ENCODE peak calls at places on chromosomes 16 and 17, in six cellular contexts. One of them, this sample, is unnamed.
A peak's percentile ranks its signal among the peaks of the same experiment; 100 is the strongest.

GRCh38 chr16:2783581-2784375 is 3.6 kb downstream of the PRSS33 start:
- DNase-seq in stimulated activated CD4-positive, alpha-beta T cell treated with anti-CD3 and anti-CD28 coated beads, Interleukin-1b, Interleukin-23, amount 100 ng/mL, for 48 hours: no peak
- DNase-seq in brain microvascular endothelial cell: no peak
- DNase-seq in mammary epithelial cell: no peak
- DNase-seq in HEK293T: no peak
- DNase-seq in left colon: no peak
- DNase-seq in this sample: no peak

GRCh38 chr17:71237903-71238538 is 882.8 kb upstream of the SOX9 start:
- DNase-seq in left colon: no peak
- DNase-seq in brain microvascular endothelial cell: peak; percentile 3
- DNase-seq in HEK293T: peak; percentile 28
- DNase-seq in stimulated activated CD4-positive, alpha-beta T cell treated with anti-CD3 and anti-CD28 coated beads, Interleukin-1b, Interleukin-23, amount 100 ng/mL, for 48 hours: no peak
- DNase-seq in mammary epithelial cell: peak; percentile 83
- DNase-seq in this sample: peak; percentile 35

GRCh38 chr17:63497708-63498483 is 21.0 kb downstream of the ACE start:
- DNase-seq in stimulated activated CD4-positive, alpha-beta T cell treated with anti-CD3 and anti-CD28 coated beads, Interleukin-1b, Interleukin-23, amount 100 ng/mL, for 48 hours: no peak
- DNase-seq in HEK293T: peak; percentile 25
- DNase-seq in mammary epithelial cell: no peak
- DNase-seq in brain microvascular endothelial cell: no peak
- DNase-seq in left colon: no peak
- DNase-seq in this sample: no peak

GRCh38 chr17:17088104-17088485 is 45.8 kb downstream of the MPRIP start:
- DNase-seq in HEK293T: no peak
- DNase-seq in stimulated activated CD4-positive, alpha-beta T cell treated with anti-CD3 and anti-CD28 coated beads, Interleukin-1b, Interleukin-23, amount 100 ng/mL, for 48 hours: no peak
- DNase-seq in brain microvascular endothelial cell: no peak
- DNase-seq in left colon: no peak
- DNase-seq in mammary epithelial cell: no peak
- DNase-seq in this sample: no peak

GRCh38 chr16:50261707-50262235 is 4.6 kb upstream of the ADCY7 start:
- DNase-seq in HEK293T: no peak
- DNase-seq in stimulated activated CD4-positive, alpha-beta T cell treated with anti-CD3 and anti-CD28 coated beads, Interleukin-1b, Interleukin-23, amount 100 ng/mL, for 48 hours: no peak
- DNase-seq in mammary epithelial cell: no peak
- DNase-seq in left colon: no peak
- DNase-seq in brain microvascular endothelial cell: no peak
- DNase-seq in this sample: no peak

GRCh38 chr17:71118039-71118438 is 948.7 kb downstream of the KCNJ2 start:
- DNase-seq in HEK293T: peak; percentile 28
- DNase-seq in mammary epithelial cell: peak; percentile 62
- DNase-seq in left colon: no peak
- DNase-seq in brain microvascular endothelial cell: no peak
- DNase-seq in stimulated activated CD4-positive, alpha-beta T cell treated with anti-CD3 and anti-CD28 coated beads, Interleukin-1b, Interleukin-23, amount 100 ng/mL, for 48 hours: no peak
- DNase-seq in this sample: no peak

GRCh38 chr17:72422505-72423285 is 301.9 kb downstream of the SOX9 start:
- DNase-seq in brain microvascular endothelial cell: peak; percentile 91
- DNase-seq in HEK293T: no peak
- DNase-seq in left colon: no peak
- DNase-seq in stimulated activated CD4-positive, alpha-beta T cell treated with anti-CD3 and anti-CD28 coated beads, Interleukin-1b, Interleukin-23, amount 100 ng/mL, for 48 hours: peak; percentile 46
- DNase-seq in mammary epithelial cell: peak; percentile 95
- DNase-seq in this sample: peak; percentile 99

GRCh38 chr17:4154201-4154600 is 11.2 kb downstream of the CYB5D2 start:
- DNase-seq in stimulated activated CD4-positive, alpha-beta T cell treated with anti-CD3 and anti-CD28 coated beads, Interleukin-1b, Interleukin-23, amount 100 ng/mL, for 48 hours: no peak
- DNase-seq in brain microvascular endothelial cell: no peak
- DNase-seq in mammary epithelial cell: no peak
- DNase-seq in left colon: no peak
- DNase-seq in HEK293T: no peak
- DNase-seq in this sample: no peak

GRCh38 chr16:27305839-27306442 is 7.8 kb upstream of the IL4R start:
- DNase-seq in left colon: no peak
- DNase-seq in stimulated activated CD4-positive, alpha-beta T cell treated with anti-CD3 and anti-CD28 coated beads, Interleukin-1b, Interleukin-23, amount 100 ng/mL, for 48 hours: no peak
- DNase-seq in HEK293T: no peak
- DNase-seq in brain microvascular endothelial cell: no peak
- DNase-seq in mammary epithelial cell: no peak
- DNase-seq in this sample: no peak

GRCh38 chr17:82440991-82441627 is 9.4 kb downstream of the CYBC1 start:
- DNase-seq in left colon: no peak
- DNase-seq in mammary epithelial cell: no peak
- DNase-seq in stimulated activated CD4-positive, alpha-beta T cell treated with anti-CD3 and anti-CD28 coated beads, Interleukin-1b, Interleukin-23, amount 100 ng/mL, for 48 hours: no peak
- DNase-seq in brain microvascular endothelial cell: no peak
- DNase-seq in HEK293T: no peak
- DNase-seq in this sample: no peak

GRCh38 chr16:88599092-88599733 is 29.0 kb downstream of the ZC3H18 start:
- DNase-seq in HEK293T: no peak
- DNase-seq in mammary epithelial cell: no peak
- DNase-seq in left colon: peak; percentile 59
- DNase-seq in brain microvascular endothelial cell: no peak
- DNase-seq in stimulated activated CD4-positive, alpha-beta T cell treated with anti-CD3 and anti-CD28 coated beads, Interleukin-1b, Interleukin-23, amount 100 ng/mL, for 48 hours: no peak
- DNase-seq in this sample: no peak

GRCh38 chr17:79114455-79115301 is 40.1 kb downstream of the ENGASE start:
- DNase-seq in left colon: peak; percentile 65
- DNase-seq in HEK293T: peak; percentile 46
- DNase-seq in stimulated activated CD4-positive, alpha-beta T cell treated with anti-CD3 and anti-CD28 coated beads, Interleukin-1b, Interleukin-23, amount 100 ng/mL, for 48 hours: no peak
- DNase-seq in mammary epithelial cell: peak; percentile 54
- DNase-seq in brain microvascular endothelial cell: no peak
- DNase-seq in this sample: peak; percentile 63

GRCh38 chr17:70098030-70098429 is 23.0 kb downstream of the KCNJ16 start:
- DNase-seq in stimulated activated CD4-positive, alpha-beta T cell treated with anti-CD3 and anti-CD28 coated beads, Interleukin-1b, Interleukin-23, amount 100 ng/mL, for 48 hours: no peak
- DNase-seq in left colon: no peak
- DNase-seq in brain microvascular endothelial cell: no peak
- DNase-seq in mammary epithelial cell: no peak
- DNase-seq in HEK293T: no peak
- DNase-seq in this sample: no peak

GRCh38 chr16:2398520-2398919 is 30.7 kb upstream of the CCNF start:
- DNase-seq in left colon: no peak
- DNase-seq in HEK293T: no peak
- DNase-seq in brain microvascular endothelial cell: no peak
- DNase-seq in mammary epithelial cell: no peak
- DNase-seq in stimulated activated CD4-positive, alpha-beta T cell treated with anti-CD3 and anti-CD28 coated beads, Interleukin-1b, Interleukin-23, amount 100 ng/mL, for 48 hours: no peak
- DNase-seq in this sample: no peak

GRCh38 chr16:88581033-88581432 is 10.8 kb downstream of the ZC3H18 start:
- DNase-seq in stimulated activated CD4-positive, alpha-beta T cell treated with anti-CD3 and anti-CD28 coated beads, Interleukin-1b, Interleukin-23, amount 100 ng/mL, for 48 hours: no peak
- DNase-seq in HEK293T: no peak
- DNase-seq in mammary epithelial cell: no peak
- DNase-seq in brain microvascular endothelial cell: no peak
- DNase-seq in left colon: no peak
- DNase-seq in this sample: no peak

GRCh38 chr16:87042551-87043272 is 274.5 kb downstream of the C16orf95 start:
- DNase-seq in HEK293T: no peak
- DNase-seq in brain microvascular endothelial cell: no peak
- DNase-seq in mammary epithelial cell: no peak
- DNase-seq in left colon: no peak
- DNase-seq in stimulated activated CD4-positive, alpha-beta T cell treated with anti-CD3 and anti-CD28 coated beads, Interleukin-1b, Interleukin-23, amount 100 ng/mL, for 48 hours: no peak
- DNase-seq in this sample: no peak

GRCh38 chr17:15213381-15214087 is 51.6 kb downstream of the PMP22 start:
- DNase-seq in HEK293T: no peak
- DNase-seq in left colon: no peak
- DNase-seq in brain microvascular endothelial cell: peak; percentile 26
- DNase-seq in mammary epithelial cell: no peak
- DNase-seq in stimulated activated CD4-positive, alpha-beta T cell treated with anti-CD3 and anti-CD28 coated beads, Interleukin-1b, Interleukin-23, amount 100 ng/mL, for 48 hours: no peak
- DNase-seq in this sample: no peak

GRCh38 chr16:81846105-81846504 is 67.0 kb downstream of the PLCG2 start:
- DNase-seq in stimulated activated CD4-positive, alpha-beta T cell treated with anti-CD3 and anti-CD28 coated beads, Interleukin-1b, Interleukin-23, amount 100 ng/mL, for 48 hours: no peak
- DNase-seq in brain microvascular endothelial cell: no peak
- DNase-seq in mammary epithelial cell: peak; percentile 32
- DNase-seq in left colon: no peak
- DNase-seq in HEK293T: no peak
- DNase-seq in this sample: peak; percentile 43

GRCh38 chr16:17994027-17994426 is 342.5 kb downstream of the NPIPA8 start:
- DNase-seq in HEK293T: no peak
- DNase-seq in brain microvascular endothelial cell: no peak
- DNase-seq in stimulated activated CD4-positive, alpha-beta T cell treated with anti-CD3 and anti-CD28 coated beads, Interleukin-1b, Interleukin-23, amount 100 ng/mL, for 48 hours: no peak
- DNase-seq in left colon: no peak
- DNase-seq in mammary epithelial cell: no peak
- DNase-seq in this sample: no peak

GRCh38 chr17:36877774-36878173 is 59.5 kb upstream of the LHX1 start:
- DNase-seq in HEK293T: no peak
- DNase-seq in mammary epithelial cell: no peak
- DNase-seq in brain microvascular endothelial cell: no peak
- DNase-seq in left colon: no peak
- DNase-seq in stimulated activated CD4-positive, alpha-beta T cell treated with anti-CD3 and anti-CD28 coated beads, Interleukin-1b, Interleukin-23, amount 100 ng/mL, for 48 hours: peak; percentile 10
- DNase-seq in this sample: no peak

GRCh38 chr17:9240659-9241370 is 219.5 kb downstream of the NTN1 start:
- DNase-seq in stimulated activated CD4-positive, alpha-beta T cell treated with anti-CD3 and anti-CD28 coated beads, Interleukin-1b, Interleukin-23, amount 100 ng/mL, for 48 hours: no peak
- DNase-seq in left colon: peak; percentile 74
- DNase-seq in mammary epithelial cell: no peak
- DNase-seq in HEK293T: peak; percentile 69
- DNase-seq in brain microvascular endothelial cell: peak; percentile 24
- DNase-seq in this sample: no peak

GRCh38 chr17:76911299-76912007 is 43.2 kb downstream of the MGAT5B start:
- DNase-seq in left colon: no peak
- DNase-seq in brain microvascular endothelial cell: no peak
- DNase-seq in mammary epithelial cell: no peak
- DNase-seq in HEK293T: no peak
- DNase-seq in stimulated activated CD4-positive, alpha-beta T cell treated with anti-CD3 and anti-CD28 coated beads, Interleukin-1b, Interleukin-23, amount 100 ng/mL, for 48 hours: no peak
- DNase-seq in this sample: no peak

GRCh38 chr16:57764341-57765159 is 29.0 kb downstream of the KATNB1 start:
- DNase-seq in left colon: no peak
- DNase-seq in HEK293T: peak; percentile 93
- DNase-seq in mammary epithelial cell: peak; percentile 90
- DNase-seq in stimulated activated CD4-positive, alpha-beta T cell treated with anti-CD3 and anti-CD28 coated beads, Interleukin-1b, Interleukin-23, amount 100 ng/mL, for 48 hours: peak; percentile 51
- DNase-seq in brain microvascular endothelial cell: peak; percentile 79
- DNase-seq in this sample: peak; percentile 69

GRCh38 chr17:78528541-78528940 is 48.7 kb downstream of the DNAH17 start:
- DNase-seq in HEK293T: no peak
- DNase-seq in stimulated activated CD4-positive, alpha-beta T cell treated with anti-CD3 and anti-CD28 coated beads, Interleukin-1b, Interleukin-23, amount 100 ng/mL, for 48 hours: no peak
- DNase-seq in left colon: peak; percentile 24
- DNase-seq in mammary epithelial cell: no peak
- DNase-seq in brain microvascular endothelial cell: no peak
- DNase-seq in this sample: no peak

GRCh38 chr16:67538666-67539101 is 10.1 kb downstream of the RIPOR1 start:
- DNase-seq in stimulated activated CD4-positive, alpha-beta T cell treated with anti-CD3 and anti-CD28 coated beads, Interleukin-1b, Interleukin-23, amount 100 ng/mL, for 48 hours: no peak
- DNase-seq in brain microvascular endothelial cell: peak; percentile 45
- DNase-seq in left colon: no peak
- DNase-seq in mammary epithelial cell: no peak
- DNase-seq in HEK293T: no peak
- DNase-seq in this sample: no peak

GRCh38 chr16:85367485-85367884 is 245.6 kb upstream of the GSE1 start:
- DNase-seq in HEK293T: no peak
- DNase-seq in mammary epithelial cell: no peak
- DNase-seq in stimulated activated CD4-positive, alpha-beta T cell treated with anti-CD3 and anti-CD28 coated beads, Interleukin-1b, Interleukin-23, amount 100 ng/mL, for 48 hours: no peak
- DNase-seq in brain microvascular endothelial cell: no peak
- DNase-seq in left colon: no peak
- DNase-seq in this sample: no peak

GRCh38 chr17:77504652-77505459 is 364.1 kb downstream of the SEC14L1 start:
- DNase-seq in stimulated activated CD4-positive, alpha-beta T cell treated with anti-CD3 and anti-CD28 coated beads, Interleukin-1b, Interleukin-23, amount 100 ng/mL, for 48 hours: no peak
- DNase-seq in brain microvascular endothelial cell: no peak
- DNase-seq in HEK293T: no peak
- DNase-seq in left colon: no peak
- DNase-seq in mammary epithelial cell: no peak
- DNase-seq in this sample: no peak

GRCh38 chr16:64981568-64982281 is 140.1 kb downstream of the CDH11 start:
- DNase-seq in mammary epithelial cell: no peak
- DNase-seq in stimulated activated CD4-positive, alpha-beta T cell treated with anti-CD3 and anti-CD28 coated beads, Interleukin-1b, Interleukin-23, amount 100 ng/mL, for 48 hours: no peak
- DNase-seq in HEK293T: no peak
- DNase-seq in left colon: no peak
- DNase-seq in brain microvascular endothelial cell: no peak
- DNase-seq in this sample: no peak

GRCh38 chr17:21522755-21523154 is 146.6 kb downstream of the KCNJ12 start:
- DNase-seq in HEK293T: no peak
- DNase-seq in left colon: no peak
- DNase-seq in mammary epithelial cell: no peak
- DNase-seq in brain microvascular endothelial cell: no peak
- DNase-seq in stimulated activated CD4-positive, alpha-beta T cell treated with anti-CD3 and anti-CD28 coated beads, Interleukin-1b, Interleukin-23, amount 100 ng/mL, for 48 hours: no peak
- DNase-seq in this sample: no peak

GRCh38 chr16:28950648-28951409 is at the start of gene NFATC2IP:
- DNase-seq in brain microvascular endothelial cell: peak; percentile 100
- DNase-seq in left colon: peak; percentile 100
- DNase-seq in HEK293T: peak; percentile 97
- DNase-seq in stimulated activated CD4-positive, alpha-beta T cell treated with anti-CD3 and anti-CD28 coated beads, Interleukin-1b, Interleukin-23, amount 100 ng/mL, for 48 hours: peak; percentile 100
- DNase-seq in mammary epithelial cell: peak; percentile 100
- DNase-seq in this sample: peak; percentile 100

GRCh38 chr17:8420041-8420934 is 15.4 kb upstream of the NDEL1 start:
- DNase-seq in HEK293T: no peak
- DNase-seq in mammary epithelial cell: no peak
- DNase-seq in brain microvascular endothelial cell: peak; percentile 29
- DNase-seq in left colon: peak; percentile 60
- DNase-seq in stimulated activated CD4-positive, alpha-beta T cell treated with anti-CD3 and anti-CD28 coated beads, Interleukin-1b, Interleukin-23, amount 100 ng/mL, for 48 hours: no peak
- DNase-seq in this sample: peak; percentile 48

GRCh38 chr16:30985401-30986128 is 558 bp downstream of the HSD3B7 start:
- DNase-seq in mammary epithelial cell: peak; percentile 32
- DNase-seq in brain microvascular endothelial cell: no peak
- DNase-seq in left colon: peak; percentile 78
- DNase-seq in stimulated activated CD4-positive, alpha-beta T cell treated with anti-CD3 and anti-CD28 coated beads, Interleukin-1b, Interleukin-23, amount 100 ng/mL, for 48 hours: no peak
- DNase-seq in HEK293T: no peak
- DNase-seq in this sample: peak; percentile 56

GRCh38 chr16:78543066-78543465 is 443.6 kb downstream of the WWOX start:
- DNase-seq in stimulated activated CD4-positive, alpha-beta T cell treated with anti-CD3 and anti-CD28 coated beads, Interleukin-1b, Interleukin-23, amount 100 ng/mL, for 48 hours: no peak
- DNase-seq in brain microvascular endothelial cell: no peak
- DNase-seq in mammary epithelial cell: no peak
- DNase-seq in HEK293T: no peak
- DNase-seq in left colon: no peak
- DNase-seq in this sample: no peak